ENCODE peak calls at places on chromosomes 16 and 17, in ten cellular contexts. One of them, this sample, is unnamed.

GRCh38 chr16:81632392-81633146 is 146.5 kb upstream of the PLCG2 start:
- DNase-seq in CD8-positive, alpha-beta T cell: peak
- DNase-seq in CD4-positive, CD25-positive, alpha-beta regulatory T cell: peak
- DNase-seq in fibroblast of lung: peak
- DNase-seq in body of pancreas: no peak
- DNase-seq in mesendoderm: no peak
- DNase-seq in neuronal stem cell: no peak
- DNase-seq in heart left ventricle: peak
- DNase-seq in H1: no peak
- DNase-seq in psoas muscle: no peak
- DNase-seq in this sample: peak

GRCh38 chr17:81298325-81298990 is 3.4 kb upstream of the SLC38A10 start:
- DNase-seq in CD8-positive, alpha-beta T cell: no peak
- DNase-seq in CD4-positive, CD25-positive, alpha-beta regulatory T cell: no peak
- DNase-seq in fibroblast of lung: no peak
- DNase-seq in body of pancreas: no peak
- DNase-seq in mesendoderm: no peak
- DNase-seq in neuronal stem cell: no peak
- DNase-seq in heart left ventricle: no peak
- DNase-seq in H1: no peak
- DNase-seq in psoas muscle: no peak
- DNase-seq in this sample: no peak

GRCh38 chr16:54446639-54447038 is 160.1 kb upstream of the IRX3 start:
- DNase-seq in CD8-positive, alpha-beta T cell: no peak
- DNase-seq in CD4-positive, CD25-positive, alpha-beta regulatory T cell: no peak
- DNase-seq in fibroblast of lung: peak
- DNase-seq in body of pancreas: no peak
- DNase-seq in mesendoderm: no peak
- DNase-seq in neuronal stem cell: no peak
- DNase-seq in heart left ventricle: peak
- DNase-seq in H1: no peak
- DNase-seq in psoas muscle: peak
- DNase-seq in this sample: peak

GRCh38 chr16:76639685-76640289 is 362.6 kb downstream of the CNTNAP4 start:
- DNase-seq in CD8-positive, alpha-beta T cell: no peak
- DNase-seq in CD4-positive, CD25-positive, alpha-beta regulatory T cell: no peak
- DNase-seq in fibroblast of lung: peak
- DNase-seq in body of pancreas: peak
- DNase-seq in mesendoderm: peak
- DNase-seq in neuronal stem cell: no peak
- DNase-seq in heart left ventricle: no peak
- DNase-seq in H1: peak
- DNase-seq in psoas muscle: no peak
- DNase-seq in this sample: no peak

GRCh38 chr16:59593256-59593655 is 859.1 kb upstream of the GOT2 start:
- DNase-seq in CD8-positive, alpha-beta T cell: no peak
- DNase-seq in CD4-positive, CD25-positive, alpha-beta regulatory T cell: no peak
- DNase-seq in fibroblast of lung: peak
- DNase-seq in body of pancreas: no peak
- DNase-seq in mesendoderm: no peak
- DNase-seq in neuronal stem cell: no peak
- DNase-seq in heart left ventricle: no peak
- DNase-seq in H1: no peak
- DNase-seq in psoas muscle: no peak
- DNase-seq in this sample: no peak

GRCh38 chr16:53089434-53090270 is 34.9 kb downstream of the CHD9 start:
- DNase-seq in CD8-positive, alpha-beta T cell: no peak
- DNase-seq in CD4-positive, CD25-positive, alpha-beta regulatory T cell: no peak
- DNase-seq in fibroblast of lung: peak
- DNase-seq in body of pancreas: no peak
- DNase-seq in mesendoderm: peak
- DNase-seq in neuronal stem cell: peak
- DNase-seq in heart left ventricle: no peak
- DNase-seq in H1: no peak
- DNase-seq in psoas muscle: no peak
- DNase-seq in this sample: peak

GRCh38 chr17:80089762-80090161 is 11.6 kb upstream of the GAA start:
- DNase-seq in CD8-positive, alpha-beta T cell: no peak
- DNase-seq in CD4-positive, CD25-positive, alpha-beta regulatory T cell: no peak
- DNase-seq in fibroblast of lung: no peak
- DNase-seq in body of pancreas: no peak
- DNase-seq in mesendoderm: no peak
- DNase-seq in neuronal stem cell: no peak
- DNase-seq in heart left ventricle: no peak
- DNase-seq in H1: no peak
- DNase-seq in psoas muscle: no peak
- DNase-seq in this sample: no peak

GRCh38 chr16:23353440-23353839 is 51.3 kb downstream of the SCNN1B start:
- DNase-seq in CD8-positive, alpha-beta T cell: no peak
- DNase-seq in CD4-positive, CD25-positive, alpha-beta regulatory T cell: no peak
- DNase-seq in fibroblast of lung: no peak
- DNase-seq in body of pancreas: peak
- DNase-seq in mesendoderm: no peak
- DNase-seq in neuronal stem cell: no peak
- DNase-seq in heart left ventricle: no peak
- DNase-seq in H1: no peak
- DNase-seq in psoas muscle: no peak
- DNase-seq in this sample: no peak

GRCh38 chr16:10641953-10642949 is 52.5 kb downstream of the TEKT5 start:
- DNase-seq in CD8-positive, alpha-beta T cell: no peak
- DNase-seq in CD4-positive, CD25-positive, alpha-beta regulatory T cell: no peak
- DNase-seq in fibroblast of lung: no peak
- DNase-seq in body of pancreas: no peak
- DNase-seq in mesendoderm: peak
- DNase-seq in neuronal stem cell: peak
- DNase-seq in heart left ventricle: no peak
- DNase-seq in H1: peak
- DNase-seq in psoas muscle: no peak
- DNase-seq in this sample: no peak

GRCh38 chr16:2979669-2980226 is 498 bp downstream of the PKMYT1 start:
- DNase-seq in CD8-positive, alpha-beta T cell: no peak
- DNase-seq in CD4-positive, CD25-positive, alpha-beta regulatory T cell: no peak
- DNase-seq in fibroblast of lung: no peak
- DNase-seq in body of pancreas: no peak
- DNase-seq in mesendoderm: no peak
- DNase-seq in neuronal stem cell: no peak
- DNase-seq in heart left ventricle: no peak
- DNase-seq in H1: no peak
- DNase-seq in psoas muscle: no peak
- DNase-seq in this sample: no peak

GRCh38 chr16:74700206-74701040 is at the start of gene MLKL:
- DNase-seq in CD8-positive, alpha-beta T cell: peak
- DNase-seq in CD4-positive, CD25-positive, alpha-beta regulatory T cell: peak
- DNase-seq in fibroblast of lung: peak
- DNase-seq in body of pancreas: peak
- DNase-seq in mesendoderm: peak
- DNase-seq in neuronal stem cell: no peak
- DNase-seq in heart left ventricle: peak
- DNase-seq in H1: no peak
- DNase-seq in psoas muscle: peak
- DNase-seq in this sample: no peak

GRCh38 chr16:23567602-23568001 is 10.1 kb downstream of the UBFD1 start:
- DNase-seq in CD8-positive, alpha-beta T cell: no peak
- DNase-seq in CD4-positive, CD25-positive, alpha-beta regulatory T cell: no peak
- DNase-seq in fibroblast of lung: no peak
- DNase-seq in body of pancreas: no peak
- DNase-seq in mesendoderm: no peak
- DNase-seq in neuronal stem cell: no peak
- DNase-seq in heart left ventricle: no peak
- DNase-seq in H1: no peak
- DNase-seq in psoas muscle: no peak
- DNase-seq in this sample: no peak

GRCh38 chr16:74691093-74691855 is 9.4 kb downstream of the MLKL start:
- DNase-seq in CD8-positive, alpha-beta T cell: no peak
- DNase-seq in CD4-positive, CD25-positive, alpha-beta regulatory T cell: no peak
- DNase-seq in fibroblast of lung: no peak
- DNase-seq in body of pancreas: no peak
- DNase-seq in mesendoderm: no peak
- DNase-seq in neuronal stem cell: no peak
- DNase-seq in heart left ventricle: no peak
- DNase-seq in H1: no peak
- DNase-seq in psoas muscle: no peak
- DNase-seq in this sample: no peak

GRCh38 chr17:63975541-63976092 is 2.9 kb upstream of the SCN4A start:
- DNase-seq in CD8-positive, alpha-beta T cell: no peak
- DNase-seq in CD4-positive, CD25-positive, alpha-beta regulatory T cell: no peak
- DNase-seq in fibroblast of lung: no peak
- DNase-seq in body of pancreas: no peak
- DNase-seq in mesendoderm: no peak
- DNase-seq in neuronal stem cell: no peak
- DNase-seq in heart left ventricle: no peak
- DNase-seq in H1: no peak
- DNase-seq in psoas muscle: no peak
- DNase-seq in this sample: no peak

GRCh38 chr16:48361012-48361411 is 24.2 kb downstream of the SIAH1 start:
- DNase-seq in CD8-positive, alpha-beta T cell: no peak
- DNase-seq in CD4-positive, CD25-positive, alpha-beta regulatory T cell: no peak
- DNase-seq in fibroblast of lung: no peak
- DNase-seq in body of pancreas: no peak
- DNase-seq in mesendoderm: no peak
- DNase-seq in neuronal stem cell: no peak
- DNase-seq in heart left ventricle: no peak
- DNase-seq in H1: no peak
- DNase-seq in psoas muscle: no peak
- DNase-seq in this sample: no peak

GRCh38 chr16:72590179-72590937 is 418.4 kb upstream of the PMFBP1 start:
- DNase-seq in CD8-positive, alpha-beta T cell: no peak
- DNase-seq in CD4-positive, CD25-positive, alpha-beta regulatory T cell: no peak
- DNase-seq in fibroblast of lung: peak
- DNase-seq in body of pancreas: no peak
- DNase-seq in mesendoderm: no peak
- DNase-seq in neuronal stem cell: no peak
- DNase-seq in heart left ventricle: no peak
- DNase-seq in H1: no peak
- DNase-seq in psoas muscle: no peak
- DNase-seq in this sample: no peak

GRCh38 chr17:4950075-4950756 is 703 bp upstream of the ENO3 start:
- DNase-seq in CD8-positive, alpha-beta T cell: no peak
- DNase-seq in CD4-positive, CD25-positive, alpha-beta regulatory T cell: no peak
- DNase-seq in fibroblast of lung: no peak
- DNase-seq in body of pancreas: peak
- DNase-seq in mesendoderm: peak
- DNase-seq in neuronal stem cell: no peak
- DNase-seq in heart left ventricle: peak
- DNase-seq in H1: peak
- DNase-seq in psoas muscle: peak
- DNase-seq in this sample: no peak

GRCh38 chr16:57628008-57628781 is at the start of gene ADGRG1:
- DNase-seq in CD8-positive, alpha-beta T cell: peak
- DNase-seq in CD4-positive, CD25-positive, alpha-beta regulatory T cell: no peak
- DNase-seq in fibroblast of lung: peak
- DNase-seq in body of pancreas: peak
- DNase-seq in mesendoderm: peak
- DNase-seq in neuronal stem cell: peak
- DNase-seq in heart left ventricle: peak
- DNase-seq in H1: peak
- DNase-seq in psoas muscle: peak
- DNase-seq in this sample: peak

GRCh38 chr16:11586856-11587642 is at the start of gene LITAF:
- DNase-seq in CD8-positive, alpha-beta T cell: peak
- DNase-seq in CD4-positive, CD25-positive, alpha-beta regulatory T cell: peak
- DNase-seq in fibroblast of lung: peak
- DNase-seq in body of pancreas: peak
- DNase-seq in mesendoderm: peak
- DNase-seq in neuronal stem cell: peak
- DNase-seq in heart left ventricle: peak
- DNase-seq in H1: peak
- DNase-seq in psoas muscle: peak
- DNase-seq in this sample: peak

GRCh38 chr16:30473231-30474061 is 904 bp downstream of the ITGAL start:
- DNase-seq in CD8-positive, alpha-beta T cell: peak
- DNase-seq in CD4-positive, CD25-positive, alpha-beta regulatory T cell: no peak
- DNase-seq in fibroblast of lung: no peak
- DNase-seq in body of pancreas: no peak
- DNase-seq in mesendoderm: no peak
- DNase-seq in neuronal stem cell: no peak
- DNase-seq in heart left ventricle: no peak
- DNase-seq in H1: no peak
- DNase-seq in psoas muscle: no peak
- DNase-seq in this sample: no peak

GRCh38 chr16:23509763-23510153 is 536 bp downstream of the GGA2 start:
- DNase-seq in CD8-positive, alpha-beta T cell: peak
- DNase-seq in CD4-positive, CD25-positive, alpha-beta regulatory T cell: peak
- DNase-seq in fibroblast of lung: peak
- DNase-seq in body of pancreas: peak
- DNase-seq in mesendoderm: peak
- DNase-seq in neuronal stem cell: peak
- DNase-seq in heart left ventricle: no peak
- DNase-seq in H1: peak
- DNase-seq in psoas muscle: no peak
- DNase-seq in this sample: peak

GRCh38 chr17:44557653-44558285 is 485 bp downstream of the FZD2 start:
- DNase-seq in CD8-positive, alpha-beta T cell: peak
- DNase-seq in CD4-positive, CD25-positive, alpha-beta regulatory T cell: no peak
- DNase-seq in fibroblast of lung: peak
- DNase-seq in body of pancreas: peak
- DNase-seq in mesendoderm: peak
- DNase-seq in neuronal stem cell: no peak
- DNase-seq in heart left ventricle: peak
- DNase-seq in H1: peak
- DNase-seq in psoas muscle: peak
- DNase-seq in this sample: no peak
- H3K27ac ChIP-seq in CD8-positive, alpha-beta T cell: no peak
- H3K27ac ChIP-seq in CD4-positive, CD25-positive, alpha-beta regulatory T cell: no peak
- H3K27ac ChIP-seq in fibroblast of lung: no peak
- H3K27ac ChIP-seq in body of pancreas: no peak
- H3K27ac ChIP-seq in mesendoderm: peak
- H3K27ac ChIP-seq in neuronal stem cell: peak
- H3K27ac ChIP-seq in heart left ventricle: peak
- H3K27ac ChIP-seq in H1: peak
- H3K27ac ChIP-seq in psoas muscle: no peak
- H3K27ac ChIP-seq in this sample: no peak

GRCh38 chr17:31424944-31425582 is 33.6 kb downstream of the RAB11FIP4 start:
- DNase-seq in CD8-positive, alpha-beta T cell: no peak
- DNase-seq in CD4-positive, CD25-positive, alpha-beta regulatory T cell: no peak
- DNase-seq in fibroblast of lung: peak
- DNase-seq in body of pancreas: no peak
- DNase-seq in mesendoderm: peak
- DNase-seq in neuronal stem cell: no peak
- DNase-seq in heart left ventricle: no peak
- DNase-seq in H1: peak
- DNase-seq in psoas muscle: no peak
- DNase-seq in this sample: no peak
- H3K27ac ChIP-seq in CD8-positive, alpha-beta T cell: no peak
- H3K27ac ChIP-seq in CD4-positive, CD25-positive, alpha-beta regulatory T cell: no peak
- H3K27ac ChIP-seq in fibroblast of lung: no peak
- H3K27ac ChIP-seq in body of pancreas: no peak
- H3K27ac ChIP-seq in mesendoderm: no peak
- H3K27ac ChIP-seq in neuronal stem cell: no peak
- H3K27ac ChIP-seq in heart left ventricle: peak
- H3K27ac ChIP-seq in H1: no peak
- H3K27ac ChIP-seq in psoas muscle: no peak
- H3K27ac ChIP-seq in this sample: peak

GRCh38 chr17:31741371-31741770 is 117.7 kb downstream of the COPRS start:
- DNase-seq in CD8-positive, alpha-beta T cell: no peak
- DNase-seq in CD4-positive, CD25-positive, alpha-beta regulatory T cell: no peak
- DNase-seq in fibroblast of lung: no peak
- DNase-seq in body of pancreas: no peak
- DNase-seq in mesendoderm: no peak
- DNase-seq in neuronal stem cell: no peak
- DNase-seq in heart left ventricle: no peak
- DNase-seq in H1: no peak
- DNase-seq in psoas muscle: no peak
- DNase-seq in this sample: no peak
- H3K27ac ChIP-seq in CD8-positive, alpha-beta T cell: no peak
- H3K27ac ChIP-seq in CD4-positive, CD25-positive, alpha-beta regulatory T cell: no peak
- H3K27ac ChIP-seq in fibroblast of lung: peak
- H3K27ac ChIP-seq in body of pancreas: no peak
- H3K27ac ChIP-seq in mesendoderm: no peak
- H3K27ac ChIP-seq in neuronal stem cell: no peak
- H3K27ac ChIP-seq in heart left ventricle: peak
- H3K27ac ChIP-seq in H1: no peak
- H3K27ac ChIP-seq in psoas muscle: no peak
- H3K27ac ChIP-seq in this sample: no peak

GRCh38 chr17:78991906-78992532 is 12.3 kb upstream of the LGALS3BP start:
- DNase-seq in CD8-positive, alpha-beta T cell: peak
- DNase-seq in CD4-positive, CD25-positive, alpha-beta regulatory T cell: no peak
- DNase-seq in fibroblast of lung: no peak
- DNase-seq in body of pancreas: no peak
- DNase-seq in mesendoderm: no peak
- DNase-seq in neuronal stem cell: no peak
- DNase-seq in heart left ventricle: no peak
- DNase-seq in H1: no peak
- DNase-seq in psoas muscle: peak
- DNase-seq in this sample: no peak
- H3K27ac ChIP-seq in CD8-positive, alpha-beta T cell: no peak
- H3K27ac ChIP-seq in CD4-positive, CD25-positive, alpha-beta regulatory T cell: no peak
- H3K27ac ChIP-seq in fibroblast of lung: no peak
- H3K27ac ChIP-seq in body of pancreas: no peak
- H3K27ac ChIP-seq in mesendoderm: no peak
- H3K27ac ChIP-seq in neuronal stem cell: no peak
- H3K27ac ChIP-seq in heart left ventricle: no peak
- H3K27ac ChIP-seq in H1: no peak
- H3K27ac ChIP-seq in psoas muscle: no peak
- H3K27ac ChIP-seq in this sample: no peak

This sample was measured in caudate nucleus.